ENCODE peak calls at places on chromosome 13, in five cellular contexts. One of them, this sample, is unnamed.

GRCh38 chr13:67137044-67137735 is 92.9 kb downstream of the PCDH9 start:
- DNase-seq in heart right ventricle: no peak
- DNase-seq in transverse colon: no peak
- DNase-seq in MCF 10A: no peak
- DNase-seq in right atrium auricular region: no peak
- DNase-seq in this sample: no peak

GRCh38 chr13:26589754-26590153 is 32.3 kb downstream of the WASF3 start:
- DNase-seq in right atrium auricular region: no peak
- DNase-seq in MCF 10A: peak
- DNase-seq in transverse colon: no peak
- DNase-seq in heart right ventricle: no peak
- DNase-seq in this sample: no peak

GRCh38 chr13:98664047-98664446 is 87.1 kb upstream of the STK24 start:
- DNase-seq in transverse colon: no peak
- DNase-seq in heart right ventricle: no peak
- DNase-seq in MCF 10A: peak
- DNase-seq in right atrium auricular region: no peak
- DNase-seq in this sample: no peak

GRCh38 chr13:75788494-75788991 is 152.4 kb downstream of the LMO7 start:
- DNase-seq in heart right ventricle: peak
- DNase-seq in right atrium auricular region: no peak
- DNase-seq in MCF 10A: peak
- DNase-seq in transverse colon: peak
- DNase-seq in this sample: no peak

GRCh38 chr13:73608157-73608516 is 526.1 kb downstream of the KLF12 start:
- DNase-seq in MCF 10A: no peak
- DNase-seq in transverse colon: no peak
- DNase-seq in heart right ventricle: no peak
- DNase-seq in right atrium auricular region: no peak
- DNase-seq in this sample: no peak

GRCh38 chr13:48595330-48596127 is 58.2 kb upstream of the CYSLTR2 start:
- DNase-seq in transverse colon: peak
- DNase-seq in right atrium auricular region: peak
- DNase-seq in MCF 10A: peak
- DNase-seq in heart right ventricle: no peak
- DNase-seq in this sample: no peak

GRCh38 chr13:110388141-110388943 is 81.3 kb downstream of the COL4A2 start:
- DNase-seq in transverse colon: peak
- DNase-seq in heart right ventricle: peak
- DNase-seq in right atrium auricular region: no peak
- DNase-seq in MCF 10A: peak
- DNase-seq in this sample: no peak

GRCh38 chr13:107339209-107339608 is 771.3 kb upstream of the ARGLU1 start:
- DNase-seq in transverse colon: no peak
- DNase-seq in heart right ventricle: no peak
- DNase-seq in right atrium auricular region: no peak
- DNase-seq in MCF 10A: peak
- DNase-seq in this sample: no peak

GRCh38 chr13:91381371-91381770 is 17.1 kb upstream of the GPC5 start:
- DNase-seq in heart right ventricle: no peak
- DNase-seq in transverse colon: no peak
- DNase-seq in right atrium auricular region: no peak
- DNase-seq in MCF 10A: no peak
- DNase-seq in this sample: no peak

GRCh38 chr13:46176756-46177155 is 5.2 kb downstream of the LCP1 start:
- DNase-seq in MCF 10A: no peak
- DNase-seq in transverse colon: no peak
- DNase-seq in right atrium auricular region: no peak
- DNase-seq in heart right ventricle: no peak
- DNase-seq in this sample: no peak

GRCh38 chr13:58004761-58005160 is 373.2 kb downstream of the PCDH17 start:
- DNase-seq in right atrium auricular region: no peak
- DNase-seq in heart right ventricle: no peak
- DNase-seq in transverse colon: no peak
- DNase-seq in MCF 10A: no peak
- DNase-seq in this sample: no peak

GRCh38 chr13:33331962-33332361 is 46.4 kb upstream of the STARD13 start:
- DNase-seq in MCF 10A: no peak
- DNase-seq in transverse colon: no peak
- DNase-seq in heart right ventricle: no peak
- DNase-seq in right atrium auricular region: no peak
- DNase-seq in this sample: no peak

GRCh38 chr13:23518231-23518630 is 52.0 kb upstream of the TNFRSF19 start:
- DNase-seq in transverse colon: no peak
- DNase-seq in right atrium auricular region: no peak
- DNase-seq in heart right ventricle: no peak
- DNase-seq in MCF 10A: no peak
- DNase-seq in this sample: no peak

GRCh38 chr13:51541809-51542258 is 42.4 kb upstream of the WDFY2 start:
- DNase-seq in heart right ventricle: peak
- DNase-seq in MCF 10A: no peak
- DNase-seq in right atrium auricular region: no peak
- DNase-seq in transverse colon: peak
- DNase-seq in this sample: no peak

GRCh38 chr13:29476046-29476445 is 119.4 kb downstream of the SLC7A1 start:
- DNase-seq in transverse colon: no peak
- DNase-seq in heart right ventricle: no peak
- DNase-seq in right atrium auricular region: no peak
- DNase-seq in MCF 10A: no peak
- DNase-seq in this sample: no peak

GRCh38 chr13:51057001-51057400 is 54.1 kb downstream of the C13orf42 start:
- DNase-seq in heart right ventricle: no peak
- DNase-seq in transverse colon: no peak
- DNase-seq in MCF 10A: no peak
- DNase-seq in right atrium auricular region: no peak
- DNase-seq in this sample: no peak

GRCh38 chr13:43472344-43472743 is 314.4 kb downstream of the ENOX1 start:
- DNase-seq in right atrium auricular region: no peak
- DNase-seq in MCF 10A: no peak
- DNase-seq in transverse colon: no peak
- DNase-seq in heart right ventricle: no peak
- DNase-seq in this sample: no peak

GRCh38 chr13:45792827-45793303 is 58.7 kb downstream of the SIAH3 start:
- DNase-seq in heart right ventricle: no peak
- DNase-seq in transverse colon: no peak
- DNase-seq in MCF 10A: no peak
- DNase-seq in right atrium auricular region: no peak
- DNase-seq in this sample: no peak

GRCh38 chr13:110841846-110842245 is 73.0 kb downstream of the ANKRD10 start:
- DNase-seq in MCF 10A: peak
- DNase-seq in right atrium auricular region: no peak
- DNase-seq in transverse colon: no peak
- DNase-seq in heart right ventricle: no peak
- DNase-seq in this sample: no peak

GRCh38 chr13:27921961-27922910 is 2.4 kb downstream of the PDX1 start:
- DNase-seq in transverse colon: no peak
- DNase-seq in right atrium auricular region: no peak
- DNase-seq in MCF 10A: no peak
- DNase-seq in heart right ventricle: no peak
- DNase-seq in this sample: no peak

GRCh38 chr13:110173247-110173818 is 133.6 kb downstream of the COL4A1 start:
- DNase-seq in MCF 10A: no peak
- DNase-seq in transverse colon: no peak
- DNase-seq in right atrium auricular region: no peak
- DNase-seq in heart right ventricle: no peak
- DNase-seq in this sample: no peak

GRCh38 chr13:111907341-111907880 is 159.5 kb upstream of the SOX1 start:
- DNase-seq in heart right ventricle: no peak
- DNase-seq in transverse colon: no peak
- DNase-seq in MCF 10A: no peak
- DNase-seq in right atrium auricular region: peak
- DNase-seq in this sample: no peak

GRCh38 chr13:101916758-101917474 is 464.4 kb downstream of the ITGBL1 start:
- DNase-seq in MCF 10A: no peak
- DNase-seq in heart right ventricle: no peak
- DNase-seq in transverse colon: no peak
- DNase-seq in right atrium auricular region: no peak
- DNase-seq in this sample: peak

GRCh38 chr13:66992183-66992582 is 238.0 kb downstream of the PCDH9 start:
- DNase-seq in MCF 10A: peak
- DNase-seq in transverse colon: no peak
- DNase-seq in heart right ventricle: no peak
- DNase-seq in right atrium auricular region: no peak
- DNase-seq in this sample: no peak

GRCh38 chr13:110396913-110397379 is 89.9 kb downstream of the COL4A2 start:
- DNase-seq in heart right ventricle: peak
- DNase-seq in MCF 10A: peak
- DNase-seq in right atrium auricular region: peak
- DNase-seq in transverse colon: peak
- DNase-seq in this sample: no peak

GRCh38 chr13:40340368-40341085 is 325.9 kb downstream of the FOXO1 start:
- DNase-seq in transverse colon: no peak
- DNase-seq in right atrium auricular region: no peak
- DNase-seq in heart right ventricle: no peak
- DNase-seq in MCF 10A: peak
- DNase-seq in this sample: no peak
- TF ChIP-seq CTCF in transverse colon: no peak
- TF ChIP-seq CTCF in right atrium auricular region: no peak
- TF ChIP-seq CTCF in heart right ventricle: no peak
- TF ChIP-seq CTCF in MCF 10A: peak
- TF ChIP-seq CTCF in this sample: no peak

GRCh38 chr13:30487075-30487470 is 21.3 kb upstream of the HMGB1 start:
- DNase-seq in heart right ventricle: no peak
- DNase-seq in right atrium auricular region: no peak
- DNase-seq in MCF 10A: no peak
- DNase-seq in transverse colon: no peak
- DNase-seq in this sample: no peak
- TF ChIP-seq CTCF in heart right ventricle: no peak
- TF ChIP-seq CTCF in right atrium auricular region: no peak
- TF ChIP-seq CTCF in MCF 10A: no peak
- TF ChIP-seq CTCF in transverse colon: no peak
- TF ChIP-seq CTCF in this sample: no peak

GRCh38 chr13:59477011-59477410 is 686.7 kb downstream of the DIAPH3 start:
- DNase-seq in heart right ventricle: no peak
- DNase-seq in MCF 10A: peak
- DNase-seq in right atrium auricular region: no peak
- DNase-seq in transverse colon: no peak
- DNase-seq in this sample: no peak
- TF ChIP-seq CTCF in heart right ventricle: peak
- TF ChIP-seq CTCF in MCF 10A: peak
- TF ChIP-seq CTCF in right atrium auricular region: peak
- TF ChIP-seq CTCF in transverse colon: no peak
- TF ChIP-seq CTCF in this sample: peak

GRCh38 chr13:77337159-77337558 is 10.3 kb upstream of the MYCBP2 start:
- DNase-seq in right atrium auricular region: no peak
- DNase-seq in transverse colon: no peak
- DNase-seq in heart right ventricle: no peak
- DNase-seq in MCF 10A: peak
- DNase-seq in this sample: no peak
- TF ChIP-seq CTCF in right atrium auricular region: no peak
- TF ChIP-seq CTCF in transverse colon: no peak
- TF ChIP-seq CTCF in heart right ventricle: no peak
- TF ChIP-seq CTCF in MCF 10A: no peak
- TF ChIP-seq CTCF in this sample: no peak

GRCh38 chr13:109155301-109155761 is 525.9 kb downstream of the MYO16 start:
- DNase-seq in MCF 10A: peak
- DNase-seq in heart right ventricle: no peak
- DNase-seq in transverse colon: no peak
- DNase-seq in right atrium auricular region: no peak
- DNase-seq in this sample: no peak
- TF ChIP-seq CTCF in MCF 10A: no peak
- TF ChIP-seq CTCF in heart right ventricle: no peak
- TF ChIP-seq CTCF in transverse colon: no peak
- TF ChIP-seq CTCF in right atrium auricular region: no peak
- TF ChIP-seq CTCF in this sample: no peak

GRCh38 chr13:95745752-95746151 is 68.8 kb downstream of the DNAJC3 start:
- DNase-seq in right atrium auricular region: no peak
- DNase-seq in heart right ventricle: no peak
- DNase-seq in transverse colon: no peak
- DNase-seq in MCF 10A: no peak
- DNase-seq in this sample: no peak
- TF ChIP-seq CTCF in right atrium auricular region: no peak
- TF ChIP-seq CTCF in heart right ventricle: no peak
- TF ChIP-seq CTCF in transverse colon: no peak
- TF ChIP-seq CTCF in MCF 10A: no peak
- TF ChIP-seq CTCF in this sample: no peak

GRCh38 chr13:37686501-37686900 is 87.9 kb upstream of the POSTN start:
- DNase-seq in heart right ventricle: no peak
- DNase-seq in MCF 10A: no peak
- DNase-seq in right atrium auricular region: no peak
- DNase-seq in transverse colon: no peak
- DNase-seq in this sample: no peak
- TF ChIP-seq CTCF in heart right ventricle: no peak
- TF ChIP-seq CTCF in MCF 10A: no peak
- TF ChIP-seq CTCF in right atrium auricular region: no peak
- TF ChIP-seq CTCF in transverse colon: no peak
- TF ChIP-seq CTCF in this sample: no peak